ENCODE peak calls at places on chromosome 2, in eight cellular contexts. G, S, R, O, P, T, V and Y are unnamed samples.

GRCh38 chr2:207683879-207684627 is 27.4 kb upstream of the CCNYL1 start:
- DNase-seq in O (no peak), P (no peak), T (no peak), S (no peak), V (no peak), G (no peak), R (no peak), Y (no peak)

GRCh38 chr2:172931923-172932520 is 143.6 kb upstream of the MAP3K20 start:
- DNase-seq in O (peak; percentile 80), G (peak; percentile 32), P (peak; percentile 83), V (peak; percentile 35), T (peak; percentile 61), S (peak; percentile 51), R (peak; percentile 68), Y (no peak)

GRCh38 chr2:2291500-2292260 is 39.4 kb downstream of the MYT1L start:
- DNase-seq in S (no peak), P (no peak), R (no peak), G (no peak), T (peak; percentile 31), V (no peak), O (peak; percentile 28), Y (no peak)

GRCh38 chr2:69163109-69163508 is 150.1 kb downstream of the ANTXR1 start:
- DNase-seq in V (no peak), S (no peak), R (no peak), P (no peak), O (peak; percentile 29), T (no peak), G (no peak), Y (no peak)

GRCh38 chr2:154329510-154329909 is 369.0 kb upstream of the KCNJ3 start:
- DNase-seq in P (no peak), V (no peak), T (no peak), G (no peak), S (no peak), O (no peak), R (no peak), Y (no peak)

GRCh38 chr2:16314001-16314400 is 351.6 kb downstream of the CYRIA start:
- DNase-seq in P (no peak), O (no peak), S (no peak), G (no peak), R (no peak), T (no peak), V (no peak), Y (no peak)

GRCh38 chr2:70367722-70368323 is 66.0 kb upstream of the FAM136A start:
- DNase-seq in S (no peak), V (no peak), P (no peak), T (peak; percentile 2), O (no peak), R (no peak), G (no peak), Y (no peak)

GRCh38 chr2:33021542-33022259 is 74.9 kb downstream of the LTBP1 start:
- DNase-seq in O (no peak), T (no peak), V (no peak), R (no peak), P (no peak), S (no peak), G (no peak), Y (no peak)

GRCh38 chr2:134892282-134893054 is 26.2 kb upstream of the CCNT2 start:
- DNase-seq in S (no peak), V (no peak), G (no peak), T (no peak), O (no peak), P (no peak), R (no peak), Y (no peak)

GRCh38 chr2:38128653-38129052 is 52.7 kb upstream of the CYP1B1 start:
- DNase-seq in S (no peak), T (no peak), R (no peak), O (no peak), V (no peak), P (peak; percentile 81), G (no peak), Y (no peak)

GRCh38 chr2:216536725-216537124 is 38.1 kb downstream of the RPL37A start:
- DNase-seq in P (no peak), G (no peak), O (no peak), S (no peak), T (peak; percentile 31), V (no peak), R (no peak), Y (no peak)

GRCh38 chr2:152432206-152432653 is 97.3 kb downstream of the FMNL2 start:
- DNase-seq in R (no peak), O (no peak), S (no peak), T (no peak), G (no peak), V (no peak), P (peak; percentile 64), Y (no peak)

GRCh38 chr2:239214725-239215124 is 186.1 kb downstream of the HDAC4 start:
- DNase-seq in P (no peak), G (no peak), V (no peak), T (no peak), S (no peak), R (no peak), O (no peak), Y (no peak)

GRCh38 chr2:19362094-19362649 is 3.7 kb upstream of the OSR1 start:
- DNase-seq in O (no peak), P (no peak), G (peak; percentile 49), T (no peak), R (no peak), V (no peak), S (no peak), Y (no peak)

GRCh38 chr2:119109823-119110222 is 48.7 kb downstream of the C1QL2 start:
- DNase-seq in R (no peak), V (no peak), S (no peak), G (no peak), T (peak; percentile 41), P (no peak), O (no peak), Y (no peak)

GRCh38 chr2:164826293-164827243 is 15.1 kb downstream of the COBLL1 start:
- DNase-seq in O (no peak), T (peak; percentile 57), R (no peak), V (no peak), P (no peak), G (no peak), S (no peak), Y (no peak)

GRCh38 chr2:101519173-101519492 is 44.2 kb upstream of the RFX8 start:
- DNase-seq in P (no peak), V (no peak), O (no peak), S (no peak), R (no peak), G (no peak), T (no peak), Y (no peak)

GRCh38 chr2:241229563-241230401 is 41.3 kb downstream of the ANO7 start:
- DNase-seq in V (no peak), O (no peak), T (no peak), P (no peak), G (no peak), R (no peak), S (no peak), Y (no peak)

GRCh38 chr2:68774569-68775271 is 40.1 kb downstream of the ARHGAP25 start:
- DNase-seq in V (no peak), G (peak; percentile 51), R (peak; percentile 52), P (peak; percentile 78), S (no peak), O (no peak), T (no peak), Y (no peak)